ENCODE peak calls at places on chromosomes 1 and 21, in seven cellular contexts. One of them, this sample, is unnamed.

GRCh38 chr1:52659356-52659755 is 26.4 kb downstream of the SHISAL2A start:
- DNase-seq in mucosa of descending colon: no peak
- DNase-seq in amniotic stem cell: no peak
- DNase-seq in dorsolateral prefrontal cortex: no peak
- DNase-seq in heart left ventricle: no peak
- DNase-seq in central memory CD4-positive, alpha-beta T cell: no peak
- DNase-seq in A172: no peak
- DNase-seq in this sample: no peak

GRCh38 chr21:42218836-42219605 is at the start of gene ABCG1:
- DNase-seq in mucosa of descending colon: peak; percentile 78
- DNase-seq in amniotic stem cell: no peak
- DNase-seq in heart left ventricle: peak; percentile 62
- DNase-seq in central memory CD4-positive, alpha-beta T cell: peak; percentile 46
- DNase-seq in dorsolateral prefrontal cortex: peak; percentile 60
- DNase-seq in A172: no peak
- DNase-seq in this sample: peak; percentile 40

GRCh38 chr21:21045538-21045937 is 47.3 kb downstream of the NCAM2 start:
- DNase-seq in mucosa of descending colon: no peak
- DNase-seq in central memory CD4-positive, alpha-beta T cell: no peak
- DNase-seq in dorsolateral prefrontal cortex: no peak
- DNase-seq in heart left ventricle: no peak
- DNase-seq in A172: no peak
- DNase-seq in amniotic stem cell: no peak
- DNase-seq in this sample: no peak

GRCh38 chr1:43302721-43303476 is 2.1 kb downstream of the TIE1 start:
- DNase-seq in dorsolateral prefrontal cortex: no peak
- DNase-seq in A172: no peak
- DNase-seq in central memory CD4-positive, alpha-beta T cell: no peak
- DNase-seq in mucosa of descending colon: peak; percentile 50
- DNase-seq in heart left ventricle: no peak
- DNase-seq in amniotic stem cell: no peak
- DNase-seq in this sample: no peak

GRCh38 chr21:31798842-31799691 is 67.1 kb upstream of the SCAF4 start:
- DNase-seq in central memory CD4-positive, alpha-beta T cell: no peak
- DNase-seq in amniotic stem cell: no peak
- DNase-seq in mucosa of descending colon: no peak
- DNase-seq in heart left ventricle: no peak
- DNase-seq in A172: no peak
- DNase-seq in dorsolateral prefrontal cortex: no peak
- DNase-seq in this sample: no peak

GRCh38 chr1:164704954-164705353 is 146.0 kb downstream of the PBX1 start:
- DNase-seq in dorsolateral prefrontal cortex: no peak
- DNase-seq in mucosa of descending colon: no peak
- DNase-seq in central memory CD4-positive, alpha-beta T cell: no peak
- DNase-seq in A172: no peak
- DNase-seq in amniotic stem cell: no peak
- DNase-seq in heart left ventricle: no peak
- DNase-seq in this sample: no peak

GRCh38 chr1:201259476-201260235 is 23.6 kb upstream of the PKP1 start:
- DNase-seq in A172: no peak
- DNase-seq in dorsolateral prefrontal cortex: no peak
- DNase-seq in heart left ventricle: peak; percentile 37
- DNase-seq in central memory CD4-positive, alpha-beta T cell: no peak
- DNase-seq in mucosa of descending colon: no peak
- DNase-seq in amniotic stem cell: no peak
- DNase-seq in this sample: no peak

GRCh38 chr1:234912541-234913312 is 215.9 kb downstream of the TOMM20 start:
- DNase-seq in heart left ventricle: no peak
- DNase-seq in dorsolateral prefrontal cortex: no peak
- DNase-seq in central memory CD4-positive, alpha-beta T cell: no peak
- DNase-seq in A172: no peak
- DNase-seq in amniotic stem cell: no peak
- DNase-seq in mucosa of descending colon: no peak
- DNase-seq in this sample: no peak

GRCh38 chr1:234090212-234091064 is 186.0 kb downstream of the SLC35F3 start:
- DNase-seq in dorsolateral prefrontal cortex: no peak
- DNase-seq in mucosa of descending colon: no peak
- DNase-seq in heart left ventricle: no peak
- DNase-seq in amniotic stem cell: no peak
- DNase-seq in central memory CD4-positive, alpha-beta T cell: no peak
- DNase-seq in A172: no peak
- DNase-seq in this sample: no peak

GRCh38 chr1:1937061-1937460 is 18.0 kb upstream of the TMEM52 start:
- DNase-seq in A172: no peak
- DNase-seq in dorsolateral prefrontal cortex: no peak
- DNase-seq in mucosa of descending colon: peak; percentile 14
- DNase-seq in heart left ventricle: no peak
- DNase-seq in central memory CD4-positive, alpha-beta T cell: no peak
- DNase-seq in amniotic stem cell: no peak
- DNase-seq in this sample: no peak

GRCh38 chr1:7885513-7886298 is 32.8 kb upstream of the UTS2 start:
- DNase-seq in dorsolateral prefrontal cortex: no peak
- DNase-seq in A172: no peak
- DNase-seq in amniotic stem cell: no peak
- DNase-seq in central memory CD4-positive, alpha-beta T cell: no peak
- DNase-seq in heart left ventricle: no peak
- DNase-seq in mucosa of descending colon: peak; percentile 94
- DNase-seq in this sample: no peak

GRCh38 chr1:222370911-222371717 is 176.8 kb downstream of the HHIPL2 start:
- DNase-seq in dorsolateral prefrontal cortex: no peak
- DNase-seq in amniotic stem cell: peak; percentile 60
- DNase-seq in central memory CD4-positive, alpha-beta T cell: no peak
- DNase-seq in heart left ventricle: no peak
- DNase-seq in A172: peak; percentile 96
- DNase-seq in mucosa of descending colon: no peak
- DNase-seq in this sample: no peak

GRCh38 chr1:25816112-25816718 is 3.5 kb upstream of the MTFR1L start:
- DNase-seq in dorsolateral prefrontal cortex: no peak
- DNase-seq in mucosa of descending colon: no peak
- DNase-seq in heart left ventricle: no peak
- DNase-seq in amniotic stem cell: no peak
- DNase-seq in A172: no peak
- DNase-seq in central memory CD4-positive, alpha-beta T cell: no peak
- DNase-seq in this sample: no peak

GRCh38 chr1:32989160-32989894 is 24.7 kb upstream of the RNF19B start:
- DNase-seq in amniotic stem cell: peak; percentile 64
- DNase-seq in central memory CD4-positive, alpha-beta T cell: no peak
- DNase-seq in heart left ventricle: peak; percentile 86
- DNase-seq in mucosa of descending colon: peak; percentile 65
- DNase-seq in dorsolateral prefrontal cortex: no peak
- DNase-seq in A172: peak; percentile 81
- DNase-seq in this sample: no peak

GRCh38 chr1:14318830-14319229 is 279.7 kb upstream of the KAZN start:
- DNase-seq in central memory CD4-positive, alpha-beta T cell: no peak
- DNase-seq in heart left ventricle: no peak
- DNase-seq in dorsolateral prefrontal cortex: no peak
- DNase-seq in amniotic stem cell: no peak
- DNase-seq in A172: no peak
- DNase-seq in mucosa of descending colon: no peak
- DNase-seq in this sample: no peak

GRCh38 chr1:101820080-101820479 is 176.6 kb downstream of the OLFM3 start:
- DNase-seq in A172: peak; percentile 23
- DNase-seq in dorsolateral prefrontal cortex: no peak
- DNase-seq in heart left ventricle: no peak
- DNase-seq in amniotic stem cell: no peak
- DNase-seq in mucosa of descending colon: no peak
- DNase-seq in central memory CD4-positive, alpha-beta T cell: no peak
- DNase-seq in this sample: no peak

GRCh38 chr1:214328770-214329455 is 48.0 kb downstream of the SMYD2 start:
- DNase-seq in mucosa of descending colon: no peak
- DNase-seq in heart left ventricle: peak; percentile 83
- DNase-seq in amniotic stem cell: peak; percentile 69
- DNase-seq in A172: peak; percentile 90
- DNase-seq in dorsolateral prefrontal cortex: peak; percentile 89
- DNase-seq in central memory CD4-positive, alpha-beta T cell: peak; percentile 66
- DNase-seq in this sample: peak; percentile 79

GRCh38 chr1:98660941-98661543 is 479 bp upstream of the SNX7 start:
- DNase-seq in heart left ventricle: no peak
- DNase-seq in A172: no peak
- DNase-seq in central memory CD4-positive, alpha-beta T cell: no peak
- DNase-seq in mucosa of descending colon: no peak
- DNase-seq in amniotic stem cell: no peak
- DNase-seq in dorsolateral prefrontal cortex: no peak
- DNase-seq in this sample: no peak

GRCh38 chr1:31699341-31699891 is 4.4 kb downstream of the COL16A1 start:
- DNase-seq in mucosa of descending colon: peak; percentile 64
- DNase-seq in A172: no peak
- DNase-seq in central memory CD4-positive, alpha-beta T cell: peak; percentile 8
- DNase-seq in dorsolateral prefrontal cortex: no peak
- DNase-seq in amniotic stem cell: no peak
- DNase-seq in heart left ventricle: no peak
- DNase-seq in this sample: peak; percentile 58

GRCh38 chr1:30303387-30303786 is 420.0 kb downstream of the MATN1 start:
- DNase-seq in heart left ventricle: no peak
- DNase-seq in amniotic stem cell: no peak
- DNase-seq in dorsolateral prefrontal cortex: no peak
- DNase-seq in A172: no peak
- DNase-seq in mucosa of descending colon: no peak
- DNase-seq in central memory CD4-positive, alpha-beta T cell: no peak
- DNase-seq in this sample: no peak

GRCh38 chr1:200968469-200969410 is 54.8 kb downstream of the KIF21B start:
- DNase-seq in amniotic stem cell: no peak
- DNase-seq in heart left ventricle: no peak
- DNase-seq in mucosa of descending colon: no peak
- DNase-seq in central memory CD4-positive, alpha-beta T cell: no peak
- DNase-seq in dorsolateral prefrontal cortex: no peak
- DNase-seq in A172: peak; percentile 61
- DNase-seq in this sample: no peak

GRCh38 chr1:116242741-116243140 is 130.3 kb upstream of the ATP1A1 start:
- DNase-seq in amniotic stem cell: no peak
- DNase-seq in A172: no peak
- DNase-seq in central memory CD4-positive, alpha-beta T cell: no peak
- DNase-seq in heart left ventricle: no peak
- DNase-seq in mucosa of descending colon: peak; percentile 84
- DNase-seq in dorsolateral prefrontal cortex: no peak
- DNase-seq in this sample: no peak

GRCh38 chr21:36818051-36818450 is 119.1 kb downstream of the SIM2 start:
- DNase-seq in central memory CD4-positive, alpha-beta T cell: no peak
- DNase-seq in A172: no peak
- DNase-seq in heart left ventricle: no peak
- DNase-seq in mucosa of descending colon: no peak
- DNase-seq in amniotic stem cell: no peak
- DNase-seq in dorsolateral prefrontal cortex: no peak
- DNase-seq in this sample: no peak

GRCh38 chr1:237492359-237492758 is 398.4 kb downstream of the ZP4 start:
- DNase-seq in A172: no peak
- DNase-seq in dorsolateral prefrontal cortex: no peak
- DNase-seq in heart left ventricle: no peak
- DNase-seq in mucosa of descending colon: no peak
- DNase-seq in amniotic stem cell: no peak
- DNase-seq in central memory CD4-positive, alpha-beta T cell: no peak
- DNase-seq in this sample: no peak

GRCh38 chr1:45994423-45994822 is 138.0 kb downstream of the PIK3R3 start:
- DNase-seq in dorsolateral prefrontal cortex: no peak
- DNase-seq in A172: no peak
- DNase-seq in amniotic stem cell: no peak
- DNase-seq in central memory CD4-positive, alpha-beta T cell: no peak
- DNase-seq in mucosa of descending colon: no peak
- DNase-seq in heart left ventricle: no peak
- DNase-seq in this sample: no peak

GRCh38 chr21:35291963-35292627 is 243.0 kb upstream of the RUNX1 start:
- DNase-seq in dorsolateral prefrontal cortex: no peak
- DNase-seq in heart left ventricle: no peak
- DNase-seq in central memory CD4-positive, alpha-beta T cell: no peak
- DNase-seq in A172: peak; percentile 43
- DNase-seq in mucosa of descending colon: no peak
- DNase-seq in amniotic stem cell: no peak
- DNase-seq in this sample: no peak

This sample was measured in CD4-positive, CD25-positive, alpha-beta regulatory T cell.